ENCODE peak calls at places on chromosome 5, in four cellular contexts. C is cardiac muscle cell, D is HCT116, E is brain microvascular endothelial cell. N is an unnamed sample.

GRCh38 chr5:33997331-33997983 is 10.4 kb downstream of the AMACR start:
- DNase-seq in E (peak), C (peak), D (peak), N (peak)

GRCh38 chr5:56206126-56206525 is 27.0 kb downstream of the ANKRD55 start:
- DNase-seq in D (no peak), E (peak), C (no peak), N (no peak)

GRCh38 chr5:122182491-122182921 is 53.2 kb downstream of the ZNF474 start:
- DNase-seq in C (no peak), E (peak), D (no peak), N (no peak)

GRCh38 chr5:145203193-145203592 is 631.9 kb downstream of the PRELID2 start:
- DNase-seq in E (peak), C (no peak), D (no peak), N (no peak)

GRCh38 chr5:33969572-33970452 is 14.7 kb downstream of the SLC45A2 start:
- DNase-seq in E (peak), D (peak), C (peak), N (no peak)

GRCh38 chr5:170892201-170892600 is 30.4 kb downstream of the RANBP17 start:
- DNase-seq in E (peak), D (no peak), C (no peak), N (no peak)

GRCh38 chr5:33509036-33509435 is 68.3 kb downstream of the TARS1 start:
- DNase-seq in D (no peak), E (no peak), C (no peak), N (no peak)

GRCh38 chr5:19795218-19795617 is 192.8 kb downstream of the CDH18 start:
- DNase-seq in D (no peak), E (no peak), C (no peak), N (no peak)

GRCh38 chr5:157286761-157287211 is 20.9 kb downstream of the CYFIP2 start:
- DNase-seq in D (no peak), C (peak), E (no peak), N (peak)

GRCh38 chr5:35861718-35862117 is 5.0 kb downstream of the IL7R start:
- DNase-seq in E (peak), D (no peak), C (no peak), N (no peak)

GRCh38 chr5:125117556-125117955 is 371.1 kb upstream of the ZNF608 start:
- DNase-seq in D (no peak), C (no peak), E (no peak), N (no peak)

GRCh38 chr5:180056153-180056552 is 15.4 kb downstream of the RNF130 start:
- DNase-seq in C (no peak), D (no peak), E (no peak), N (no peak)

GRCh38 chr5:137438932-137439331 is 60.2 kb downstream of the SPOCK1 start:
- DNase-seq in E (no peak), D (no peak), C (no peak), N (no peak)

DNA sequence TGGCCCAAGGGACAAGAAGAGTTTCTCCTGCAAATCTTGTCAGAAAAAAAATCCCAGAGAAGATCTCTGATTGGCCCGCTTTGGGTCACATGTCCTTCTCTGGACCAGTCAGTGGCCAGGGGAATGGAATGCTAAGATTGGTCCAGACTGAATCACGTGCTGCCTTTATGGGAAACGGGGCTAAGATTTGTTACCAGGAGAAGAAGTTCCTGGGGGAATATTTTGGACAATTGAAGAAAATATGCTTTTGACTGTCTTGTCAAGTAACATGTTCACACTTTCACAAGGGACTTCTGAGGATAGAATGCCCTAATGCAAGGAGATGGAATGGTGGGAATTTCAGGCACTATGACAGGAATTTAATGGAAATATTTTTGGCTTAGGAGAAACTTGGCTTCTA is 74.1 kb upstream of the SH3PXD2B start:
- DNase-seq in C (no peak), E (no peak), D (no peak), N (no peak)
- H3K27ac ChIP-seq in C (no peak), E (no peak), D (no peak), N (no peak)

GRCh38 chr5:181224390-181225234 is 1.5 kb downstream of the TRIM41 start:
- DNase-seq in D (no peak), C (no peak), E (no peak), N (no peak)
- H3K27ac ChIP-seq in D (peak), C (no peak), E (no peak), N (peak)

DNA sequence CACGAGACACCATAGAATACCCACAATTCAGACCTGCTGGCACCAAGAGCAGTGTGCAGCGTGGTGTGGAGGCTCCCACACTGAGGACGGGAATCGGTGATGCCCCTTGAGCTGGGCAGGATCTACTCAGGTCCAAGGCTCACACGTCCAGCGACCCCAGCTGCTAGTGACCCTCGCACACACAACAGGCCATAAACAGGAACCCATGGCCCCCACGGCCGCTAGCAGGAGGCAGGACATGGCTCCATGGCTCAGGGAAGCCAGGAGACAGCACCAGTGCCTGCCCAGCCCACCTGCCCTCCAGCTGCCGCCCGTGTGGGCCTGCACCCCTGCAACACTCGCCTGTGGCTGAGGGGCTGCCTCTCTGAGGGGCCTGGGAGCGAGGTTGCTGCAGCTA is 43.4 kb upstream of the SLC9A3 start:
- DNase-seq in C (no peak), D (no peak), E (no peak), N (no peak)
- H3K27ac ChIP-seq in C (no peak), D (no peak), E (no peak), N (no peak)

GRCh38 chr5:150109921-150110320 is 23.6 kb upstream of the CSF1R start:
- DNase-seq in E (no peak), C (no peak), D (peak), N (no peak)
- H3K27ac ChIP-seq in E (no peak), C (no peak), D (no peak), N (no peak)

DNA sequence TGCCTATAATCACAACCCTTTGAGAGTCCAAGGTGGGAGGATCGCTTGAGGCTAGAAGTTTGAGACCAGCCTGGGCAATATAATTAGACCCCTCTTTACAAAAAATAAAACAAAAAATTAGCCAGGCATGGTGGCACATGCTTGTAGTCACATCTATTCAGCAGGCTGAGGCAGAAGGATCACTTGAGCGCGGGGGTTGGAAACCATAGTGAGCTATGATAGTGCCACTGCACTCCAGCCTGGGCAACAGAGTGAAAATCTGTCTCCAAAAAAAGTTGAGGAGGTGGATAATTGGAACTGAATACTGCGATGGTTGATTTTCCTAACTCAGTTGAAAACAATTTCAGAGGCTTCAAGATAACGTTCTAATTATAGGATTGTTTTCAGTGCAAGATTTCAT is 52.6 kb downstream of the EDIL3 start:
- DNase-seq in C (no peak), D (no peak), E (no peak), N (no peak)
- H3K27ac ChIP-seq in C (no peak), D (no peak), E (no peak), N (no peak)

DNA sequence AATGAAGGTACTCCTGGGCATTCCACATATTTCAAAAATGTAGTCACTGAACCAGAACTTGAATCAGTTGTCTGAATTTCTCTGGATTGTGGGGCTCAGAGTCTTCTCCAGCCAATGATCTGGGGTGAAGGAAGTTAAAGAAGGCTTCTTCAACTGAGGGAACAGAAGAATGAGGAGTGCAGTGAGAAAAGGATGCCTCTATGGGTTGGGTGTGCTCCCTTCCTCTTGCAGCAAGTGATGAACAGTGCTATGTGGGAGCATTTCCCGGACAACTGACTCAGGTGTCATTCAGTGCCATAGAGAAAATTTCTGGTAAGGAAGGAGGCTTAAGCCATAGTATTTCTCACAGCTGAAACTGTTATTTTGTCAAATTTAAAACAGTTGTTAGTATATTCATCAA is 7.9 kb downstream of the LNPEP start:
- DNase-seq in D (no peak), E (no peak), C (no peak), N (no peak)
- H3K27ac ChIP-seq in D (no peak), E (no peak), C (no peak), N (no peak)

GRCh38 chr5:68129364-68129763 is 86.2 kb upstream of the PIK3R1 start:
- DNase-seq in D (no peak), E (no peak), C (no peak), N (no peak)
- H3K27ac ChIP-seq in D (no peak), E (no peak), C (no peak), N (no peak)

GRCh38 chr5:103275851-103276250 is 17.3 kb downstream of the MACIR start:
- DNase-seq in C (no peak), D (no peak), E (no peak), N (no peak)

GRCh38 chr5:103272377-103272776 is 13.8 kb downstream of the MACIR start:
- DNase-seq in D (no peak), E (no peak), C (no peak), N (no peak)

GRCh38 chr5:103273952-103274351 is 15.4 kb downstream of the MACIR start:
- DNase-seq in D (no peak), C (no peak), E (no peak), N (no peak)

GRCh38 chr5:103270581-103270980 is 12.0 kb downstream of the MACIR start:
- DNase-seq in C (no peak), E (no peak), D (no peak), N (no peak)

DNA sequence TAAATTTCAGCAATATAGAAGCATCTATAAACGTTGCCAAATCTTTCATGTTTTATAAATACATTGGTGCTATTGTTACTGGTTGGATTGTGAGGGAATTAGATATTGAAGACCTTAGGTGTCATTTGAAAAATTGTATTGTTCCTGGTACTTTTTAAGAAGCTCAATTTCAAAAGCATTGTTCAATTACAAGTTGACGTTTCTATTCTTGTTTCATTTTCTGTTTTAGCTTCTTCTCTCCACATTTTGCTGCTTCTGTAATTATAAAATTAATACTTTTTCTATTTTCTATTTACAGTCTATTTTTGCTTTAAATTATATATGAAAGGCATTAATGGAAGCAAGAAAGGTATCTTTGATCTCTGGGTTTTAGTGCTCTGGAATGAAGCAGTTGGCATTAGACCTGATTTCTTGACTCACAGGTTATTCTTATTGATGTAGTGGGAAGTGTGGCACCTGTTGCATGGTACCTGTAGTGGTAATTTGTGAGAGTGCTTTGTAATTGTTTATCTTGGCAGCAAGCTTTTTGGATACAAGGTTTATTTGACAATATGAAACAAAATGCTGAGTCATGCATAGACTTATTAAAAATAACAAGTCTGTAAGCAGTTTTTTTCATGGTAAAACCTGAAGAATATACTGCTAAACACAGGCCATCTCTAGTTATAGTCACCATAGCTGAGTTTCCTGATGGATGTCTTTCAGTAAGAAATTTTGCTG is 13.2 kb downstream of the MACIR start:
- DNase-seq in C (no peak), E (no peak), D (no peak), N (no peak)
- H3K27ac ChIP-seq in C (no peak), E (peak), D (no peak), N (no peak)

GRCh38 chr5:134436523-134437339 is 25.1 kb upstream of the CDKN2AIPNL start:
- DNase-seq in C (peak), E (peak), D (no peak), N (peak)
- H3K27ac ChIP-seq in C (peak), E (peak), D (no peak), N (peak)

N was measured in caudate nucleus.